ENCODE peak calls at places on chromosome 21, in nine cellular contexts. M is iPS-NIHi11; Q is NCI-H1092 treated with DMSO at 0.1 percent for 48 hours; L is effector memory CD8-positive, alpha-beta T cell; C is T-cell; Y is OCI-LY7; S is ureter; O is astrocyte of the cerebellum; F is effector memory CD4-positive, alpha-beta T cell. P is an unnamed sample.

GRCh38 chr21:45404726-45405270 is at the start of gene COL18A1:
- DNase-seq in F (no peak), L (no peak), Y (no peak), Q (peak; percentile 18), C (peak; percentile 31), M (peak; percentile 91), S (no peak), O (no peak), P (peak; percentile 16)

GRCh38 chr21:45957986-45958610 is 23.5 kb upstream of the COL6A1 start:
- DNase-seq in F (no peak), L (no peak), Y (no peak), M (no peak), S (no peak), C (no peak), Q (no peak), O (no peak), P (no peak)

GRCh38 chr21:34892196-34892595 is 156.9 kb downstream of the RUNX1 start:
- DNase-seq in F (no peak), S (no peak), O (no peak), Q (no peak), Y (no peak), L (no peak), M (no peak), C (no peak), P (no peak)

GRCh38 chr21:38649120-38649519 is 150.8 kb upstream of the ERG start:
- DNase-seq in O (no peak), C (no peak), F (no peak), M (no peak), Q (no peak), L (no peak), S (no peak), Y (no peak), P (no peak)

GRCh38 chr21:43308101-43308500 is 118.8 kb downstream of the SIK1 start:
- DNase-seq in O (no peak), Y (no peak), S (no peak), C (no peak), F (no peak), M (no peak), L (no peak), Q (no peak), P (no peak)

GRCh38 chr21:14943636-14944035 is 121.2 kb downstream of the NRIP1 start:
- DNase-seq in C (no peak), Q (peak; percentile 10), L (no peak), Y (no peak), O (no peak), F (no peak), S (no peak), M (no peak), P (no peak)

GRCh38 chr21:39057121-39057520 is 126.1 kb downstream of the PSMG1 start:
- DNase-seq in Y (no peak), S (no peak), Q (peak; percentile 71), O (no peak), F (no peak), M (no peak), L (no peak), C (no peak), P (peak; percentile 49)

GRCh38 chr21:42533306-42533962 is 19.8 kb downstream of the SLC37A1 start:
- DNase-seq in F (no peak), Q (no peak), L (no peak), O (no peak), S (no peak), M (no peak), Y (peak; percentile 32), C (no peak), P (no peak)

GRCh38 chr21:42555756-42556438 is 42.2 kb downstream of the SLC37A1 start:
- DNase-seq in O (no peak), C (no peak), S (no peak), L (no peak), F (no peak), Y (no peak), Q (no peak), M (no peak), P (no peak)

GRCh38 chr21:44390886-44391285 is 37.5 kb downstream of the TRPM2 start:
- DNase-seq in C (no peak), Y (no peak), M (no peak), F (no peak), L (no peak), S (no peak), O (no peak), Q (no peak), P (no peak)

GRCh38 chr21:14942801-14943490 is 121.9 kb downstream of the NRIP1 start:
- DNase-seq in Y (no peak), S (no peak), M (no peak), Q (peak; percentile 69), L (no peak), F (no peak), O (peak; percentile 19), C (no peak), P (peak; percentile 75)

GRCh38 chr21:46129846-46130651 is 25.3 kb downstream of the FTCD start:
- DNase-seq in C (no peak), Q (no peak), Y (no peak), S (no peak), L (no peak), O (no peak), F (no peak), M (no peak), P (no peak)

GRCh38 chr21:16468191-16468590 is 738.4 kb downstream of the USP25 start:
- DNase-seq in Y (no peak), L (no peak), F (no peak), M (no peak), S (no peak), O (no peak), C (no peak), Q (no peak), P (no peak)

GRCh38 chr21:26783801-26784200 is 61.4 kb downstream of the ADAMTS1 start:
- DNase-seq in S (no peak), L (no peak), F (no peak), M (no peak), C (no peak), Y (no peak), Q (no peak), O (no peak), P (no peak)

GRCh38 chr21:17612023-17612564 is 607 bp downstream of the BTG3 start:
- DNase-seq in S (peak; percentile 59), Q (peak; percentile 42), C (peak; percentile 19), O (no peak), Y (peak; percentile 41), F (no peak), M (peak; percentile 53), L (peak; percentile 9), P (peak; percentile 24)

GRCh38 chr21:35328856-35329455 is 279.9 kb upstream of the RUNX1 start:
- DNase-seq in O (no peak), C (no peak), Y (no peak), F (no peak), S (no peak), L (no peak), M (no peak), Q (peak; percentile 40), P (no peak)

GRCh38 chr21:41768371-41769042 is 1.7 kb upstream of the RIPK4 start:
- DNase-seq in Y (peak; percentile 38), C (peak; percentile 27), Q (peak; percentile 68), O (no peak), S (no peak), L (no peak), F (no peak), M (no peak), P (peak; percentile 49)

GRCh38 chr21:43273708-43274021 is 104.9 kb downstream of the CRYAA start:
- DNase-seq in C (no peak), O (no peak), S (no peak), L (no peak), F (no peak), Q (no peak), M (no peak), Y (no peak), P (no peak)

GRCh38 chr21:27326293-27326692 is 359.4 kb upstream of the ADAMTS5 start:
- DNase-seq in C (no peak), M (no peak), O (no peak), Y (no peak), F (no peak), Q (no peak), S (no peak), L (no peak), P (no peak)

GRCh38 chr21:43322805-43323204 is 104.1 kb downstream of the SIK1 start:
- DNase-seq in S (no peak), Y (no peak), F (no peak), L (no peak), Q (no peak), M (no peak), C (no peak), O (no peak), P (no peak)

GRCh38 chr21:44517175-44517899 is 22.7 kb downstream of the KRTAP10-1 start:
- DNase-seq in L (no peak), C (no peak), O (no peak), F (no peak), Q (no peak), S (no peak), M (peak; percentile 86), Y (peak; percentile 61), P (peak; percentile 4)

GRCh38 chr21:34770581-34770980 is 101.8 kb downstream of the CLIC6 start:
- DNase-seq in Y (no peak), M (no peak), O (peak; percentile 48), Q (no peak), S (no peak), C (no peak), L (no peak), F (no peak), P (no peak)

GRCh38 chr21:46552274-46552673 is 52.6 kb downstream of the S100B start:
- DNase-seq in S (no peak), L (no peak), Y (no peak), F (no peak), Q (no peak), C (no peak), O (no peak), M (no peak), P (no peak)

GRCh38 chr21:42411891-42412635 is 8.4 kb downstream of the UBASH3A start:
- DNase-seq in C (no peak), S (no peak), L (no peak), F (no peak), M (peak; percentile 41), O (no peak), Y (no peak), Q (no peak), P (no peak)

GRCh38 chr21:42570362-42570761 is 56.7 kb downstream of the SLC37A1 start:
- DNase-seq in F (no peak), Y (no peak), S (peak; percentile 26), M (no peak), Q (no peak), C (no peak), O (no peak), L (no peak), P (no peak)

GRCh38 chr21:43585924-43586411 is 73.3 kb downstream of the HSF2BP start:
- DNase-seq in L (no peak), C (no peak), F (no peak), Q (no peak), M (peak; percentile 68), S (peak; percentile 81), Y (no peak), O (peak; percentile 100), P (no peak)

GRCh38 chr21:39400173-39400572 is 45.4 kb downstream of the LCA5L start:
- DNase-seq in S (no peak), Y (no peak), F (no peak), Q (no peak), C (no peak), O (no peak), L (no peak), M (no peak), P (no peak)

GRCh38 chr21:21547368-21547953 is 549.3 kb downstream of the NCAM2 start:
- DNase-seq in F (no peak), Y (no peak), M (no peak), S (no peak), Q (no peak), L (no peak), O (no peak), C (no peak), P (no peak)

GRCh38 chr21:18060402-18060801 is 184.2 kb upstream of the CHODL start:
- DNase-seq in C (no peak), S (no peak), L (no peak), O (no peak), Q (no peak), F (no peak), M (no peak), Y (no peak), P (no peak)

GRCh38 chr21:41583274-41583790 is 75.4 kb upstream of the TMPRSS2 start:
- DNase-seq in F (no peak), Q (no peak), M (peak; percentile 61), O (no peak), Y (no peak), C (no peak), S (peak; percentile 65), L (no peak), P (peak; percentile 31)

GRCh38 chr21:33975548-33976081 is 60.0 kb upstream of the ATP5PO start:
- DNase-seq in F (peak; percentile 36), M (no peak), L (peak; percentile 59), S (no peak), O (no peak), Q (no peak), C (peak; percentile 48), Y (peak; percentile 69), P (no peak)

P was measured in NCI-H146.